ENCODE peak calls at places on chromosomes 3 and 15, in six cellular contexts. One of them, this sample, is unnamed.

GRCh38 chr3:177026505-177027277 is 170.6 kb downstream of the TBL1XR1 start:
- DNase-seq in tibial nerve: no peak
- DNase-seq in upper lobe of left lung: no peak
- DNase-seq in fibroblast of lung: peak; percentile 71
- DNase-seq in HepG2: no peak
- DNase-seq in ovary: no peak
- DNase-seq in this sample: no peak

GRCh38 chr3:106811376-106811775 is 565.9 kb upstream of the CCDC54 start:
- DNase-seq in HepG2: no peak
- DNase-seq in upper lobe of left lung: no peak
- DNase-seq in tibial nerve: no peak
- DNase-seq in fibroblast of lung: peak; percentile 92
- DNase-seq in ovary: no peak
- DNase-seq in this sample: no peak

GRCh38 chr15:37586976-37587375 is 347.5 kb upstream of the TMCO5A start:
- DNase-seq in tibial nerve: no peak
- DNase-seq in fibroblast of lung: peak; percentile 36
- DNase-seq in HepG2: no peak
- DNase-seq in upper lobe of left lung: no peak
- DNase-seq in ovary: no peak
- DNase-seq in this sample: no peak

GRCh38 chr3:46946856-46947544 is 29.5 kb downstream of the CCDC12 start:
- DNase-seq in fibroblast of lung: peak; percentile 67
- DNase-seq in ovary: no peak
- DNase-seq in tibial nerve: no peak
- DNase-seq in HepG2: peak; percentile 45
- DNase-seq in upper lobe of left lung: peak; percentile 76
- DNase-seq in this sample: no peak

GRCh38 chr3:52055537-52056351 is 627 bp downstream of the DUSP7 start:
- DNase-seq in ovary: peak; percentile 44
- DNase-seq in HepG2: peak; percentile 40
- DNase-seq in fibroblast of lung: peak; percentile 57
- DNase-seq in upper lobe of left lung: no peak
- DNase-seq in tibial nerve: no peak
- DNase-seq in this sample: no peak

GRCh38 chr3:178393833-178394232 is 142.4 kb upstream of the KCNMB2 start:
- DNase-seq in HepG2: no peak
- DNase-seq in upper lobe of left lung: no peak
- DNase-seq in ovary: no peak
- DNase-seq in tibial nerve: no peak
- DNase-seq in fibroblast of lung: peak; percentile 80
- DNase-seq in this sample: peak; percentile 35

GRCh38 chr15:39578851-39579486 is 1.9 kb upstream of the THBS1 start:
- DNase-seq in upper lobe of left lung: no peak
- DNase-seq in fibroblast of lung: no peak
- DNase-seq in tibial nerve: no peak
- DNase-seq in ovary: no peak
- DNase-seq in HepG2: no peak
- DNase-seq in this sample: no peak

GRCh38 chr15:98953950-98954349 is 53.6 kb downstream of the PGPEP1L start:
- DNase-seq in ovary: no peak
- DNase-seq in upper lobe of left lung: no peak
- DNase-seq in fibroblast of lung: no peak
- DNase-seq in tibial nerve: no peak
- DNase-seq in HepG2: no peak
- DNase-seq in this sample: no peak

GRCh38 chr15:39140060-39140604 is 440.7 kb upstream of the THBS1 start:
- DNase-seq in HepG2: peak; percentile 67
- DNase-seq in tibial nerve: no peak
- DNase-seq in upper lobe of left lung: no peak
- DNase-seq in ovary: no peak
- DNase-seq in fibroblast of lung: peak; percentile 98
- DNase-seq in this sample: no peak

GRCh38 chr15:79811406-79812405 is 85.1 kb downstream of the MTHFS start:
- DNase-seq in ovary: peak; percentile 79
- DNase-seq in tibial nerve: no peak
- DNase-seq in HepG2: no peak
- DNase-seq in fibroblast of lung: peak; percentile 61
- DNase-seq in upper lobe of left lung: peak; percentile 74
- DNase-seq in this sample: no peak

GRCh38 chr15:29570121-29570930 is 251.9 kb downstream of the TJP1 start:
- DNase-seq in ovary: no peak
- DNase-seq in fibroblast of lung: peak; percentile 21
- DNase-seq in tibial nerve: no peak
- DNase-seq in HepG2: no peak
- DNase-seq in upper lobe of left lung: no peak
- DNase-seq in this sample: no peak

GRCh38 chr15:87762110-87762509 is 494.4 kb downstream of the NTRK3 start:
- DNase-seq in ovary: no peak
- DNase-seq in fibroblast of lung: no peak
- DNase-seq in tibial nerve: no peak
- DNase-seq in upper lobe of left lung: no peak
- DNase-seq in HepG2: no peak
- DNase-seq in this sample: no peak

GRCh38 chr3:186526256-186526606 is 17.9 kb downstream of the CRYGS start:
- DNase-seq in ovary: no peak
- DNase-seq in HepG2: no peak
- DNase-seq in upper lobe of left lung: no peak
- DNase-seq in tibial nerve: no peak
- DNase-seq in fibroblast of lung: no peak
- DNase-seq in this sample: no peak

GRCh38 chr15:81880314-81880713 is 165.5 kb downstream of the MEX3B start:
- DNase-seq in ovary: no peak
- DNase-seq in tibial nerve: no peak
- DNase-seq in fibroblast of lung: no peak
- DNase-seq in upper lobe of left lung: no peak
- DNase-seq in HepG2: no peak
- DNase-seq in this sample: no peak

GRCh38 chr15:57649138-57649537 is 57.4 kb upstream of the POLR2M start:
- DNase-seq in fibroblast of lung: peak; percentile 32
- DNase-seq in tibial nerve: no peak
- DNase-seq in ovary: no peak
- DNase-seq in HepG2: no peak
- DNase-seq in upper lobe of left lung: no peak
- DNase-seq in this sample: no peak

GRCh38 chr3:132038198-132038825 is 3.5 kb upstream of the CPNE4 start:
- DNase-seq in HepG2: peak; percentile 10
- DNase-seq in ovary: no peak
- DNase-seq in upper lobe of left lung: no peak
- DNase-seq in fibroblast of lung: peak; percentile 6
- DNase-seq in tibial nerve: no peak
- DNase-seq in this sample: no peak

GRCh38 chr3:10226293-10226692 is 22.0 kb upstream of the TATDN2 start:
- DNase-seq in ovary: no peak
- DNase-seq in upper lobe of left lung: no peak
- DNase-seq in fibroblast of lung: no peak
- DNase-seq in HepG2: no peak
- DNase-seq in tibial nerve: no peak
- DNase-seq in this sample: no peak

GRCh38 chr3:111998661-111999641 is at the start of gene TAGLN3:
- DNase-seq in fibroblast of lung: peak; percentile 58
- DNase-seq in ovary: no peak
- DNase-seq in HepG2: no peak
- DNase-seq in tibial nerve: no peak
- DNase-seq in upper lobe of left lung: peak; percentile 54
- DNase-seq in this sample: no peak

GRCh38 chr3:13544293-13544831 is 4.6 kb upstream of the FBLN2 start:
- DNase-seq in upper lobe of left lung: no peak
- DNase-seq in tibial nerve: no peak
- DNase-seq in HepG2: no peak
- DNase-seq in fibroblast of lung: peak; percentile 97
- DNase-seq in ovary: no peak
- DNase-seq in this sample: peak; percentile 58

GRCh38 chr3:183285828-183286457 is 32.9 kb downstream of the B3GNT5 start:
- DNase-seq in fibroblast of lung: peak; percentile 98
- DNase-seq in upper lobe of left lung: peak; percentile 95
- DNase-seq in ovary: peak; percentile 83
- DNase-seq in HepG2: peak; percentile 15
- DNase-seq in tibial nerve: peak; percentile 51
- DNase-seq in this sample: peak; percentile 62

GRCh38 chr3:13040381-13041074 is 32.7 kb downstream of the IQSEC1 start:
- DNase-seq in HepG2: no peak
- DNase-seq in tibial nerve: no peak
- DNase-seq in upper lobe of left lung: peak; percentile 60
- DNase-seq in ovary: no peak
- DNase-seq in fibroblast of lung: no peak
- DNase-seq in this sample: no peak

GRCh38 chr15:68650901-68651709 is 72.3 kb downstream of the CORO2B start:
- DNase-seq in fibroblast of lung: no peak
- DNase-seq in ovary: peak; percentile 43
- DNase-seq in upper lobe of left lung: peak; percentile 47
- DNase-seq in HepG2: peak; percentile 18
- DNase-seq in tibial nerve: peak; percentile 31
- DNase-seq in this sample: no peak

GRCh38 chr15:75916978-75917377 is 13.3 kb downstream of the FBXO22 start:
- DNase-seq in fibroblast of lung: no peak
- DNase-seq in tibial nerve: no peak
- DNase-seq in upper lobe of left lung: no peak
- DNase-seq in HepG2: no peak
- DNase-seq in ovary: no peak
- DNase-seq in this sample: no peak

GRCh38 chr3:63193647-63194046 is 84.5 kb upstream of the SYNPR start:
- DNase-seq in ovary: no peak
- DNase-seq in upper lobe of left lung: no peak
- DNase-seq in fibroblast of lung: peak; percentile 27
- DNase-seq in tibial nerve: no peak
- DNase-seq in HepG2: peak; percentile 6
- DNase-seq in this sample: no peak

DNA sequence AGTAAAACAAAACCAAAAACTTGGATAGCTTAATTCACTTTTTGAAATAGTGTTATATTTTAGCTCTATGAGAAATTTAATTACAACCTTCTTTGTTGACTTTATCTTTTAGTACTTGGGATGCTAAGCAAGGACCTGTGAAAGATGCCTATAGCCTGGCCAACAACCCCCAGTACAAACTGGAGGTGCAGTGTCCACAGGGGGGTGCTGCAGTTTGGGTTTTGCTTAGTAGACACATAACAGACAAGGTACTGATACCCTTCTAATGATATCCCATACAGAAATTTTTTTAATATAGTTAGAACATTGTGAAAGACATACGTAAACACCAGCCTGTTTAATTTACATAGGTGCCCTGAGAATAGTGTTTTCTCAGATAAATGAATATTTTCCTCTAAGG is 35.3 kb downstream of the CAPN7 start:
- DNase-seq in fibroblast of lung: peak; percentile 10
- DNase-seq in tibial nerve: no peak
- DNase-seq in HepG2: no peak
- DNase-seq in ovary: peak; percentile 73
- DNase-seq in upper lobe of left lung: no peak
- DNase-seq in this sample: no peak
- TF ChIP-seq CTCF in fibroblast of lung: peak; percentile 17
- TF ChIP-seq CTCF in tibial nerve: peak; percentile 41
- TF ChIP-seq CTCF in HepG2: peak; percentile 32
- TF ChIP-seq CTCF in ovary: no peak
- TF ChIP-seq CTCF in upper lobe of left lung: no peak
- TF ChIP-seq CTCF in this sample: peak; percentile 22

DNA sequence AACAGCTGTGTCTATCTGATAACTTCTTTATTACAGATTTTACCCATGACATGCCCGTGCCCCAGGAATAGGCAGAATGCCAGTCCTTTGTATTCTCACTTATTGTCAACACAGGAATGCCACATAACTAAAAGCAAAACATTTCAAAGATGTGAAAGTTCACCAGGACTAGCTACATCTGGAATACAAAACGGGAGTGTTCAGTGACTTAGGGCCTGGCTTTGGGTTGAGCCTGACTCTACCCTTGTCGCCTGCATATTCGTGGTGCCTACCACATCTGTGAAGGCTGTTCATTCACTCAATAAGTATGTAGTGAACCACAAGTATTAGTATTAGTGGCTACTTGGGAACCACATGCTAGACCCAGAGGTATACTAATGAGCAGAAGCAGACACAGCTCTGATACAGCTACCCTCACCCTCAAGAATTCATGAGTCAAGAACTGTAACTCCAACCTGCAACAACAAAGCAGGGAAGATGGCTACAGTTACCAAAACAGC is 2.8 kb downstream of the TNFSF10 start:
- DNase-seq in HepG2: no peak
- DNase-seq in upper lobe of left lung: no peak
- DNase-seq in tibial nerve: no peak
- DNase-seq in ovary: no peak
- DNase-seq in fibroblast of lung: peak; percentile 99
- DNase-seq in this sample: peak; percentile 39
- H3K4me3 ChIP-seq in HepG2: no peak overlapping the region
- H3K4me3 ChIP-seq in upper lobe of left lung: no peak overlapping the region
- H3K4me3 ChIP-seq in tibial nerve: no peak overlapping the region
- H3K4me3 ChIP-seq in ovary: no peak overlapping the region
- H3K4me3 ChIP-seq in fibroblast of lung: no peak overlapping the region
- H3K4me3 ChIP-seq in this sample: no peak overlapping the region

DNA sequence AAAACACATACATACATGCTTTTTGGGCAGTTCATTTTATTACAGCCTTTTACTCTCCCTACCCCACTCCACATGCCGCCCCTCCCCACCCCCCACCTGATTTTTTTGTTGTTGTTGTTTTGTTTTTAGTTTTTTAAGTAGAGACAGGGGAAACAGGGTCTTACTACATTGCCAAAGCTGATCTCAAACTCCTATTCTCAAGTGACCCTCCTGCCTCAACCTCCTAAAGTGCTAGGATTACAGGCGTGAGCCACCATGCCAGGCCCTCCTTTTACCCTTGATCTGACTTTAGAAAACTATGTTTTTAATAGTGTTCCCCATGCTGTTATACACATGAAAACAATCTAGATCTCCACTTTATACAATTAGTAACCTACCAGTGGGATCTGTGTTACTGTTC is 14.8 kb downstream of the PDE12 start:
- DNase-seq in upper lobe of left lung: no peak
- DNase-seq in ovary: no peak
- DNase-seq in fibroblast of lung: no peak
- DNase-seq in tibial nerve: no peak
- DNase-seq in HepG2: no peak
- DNase-seq in this sample: no peak
- H3K36me3 ChIP-seq in upper lobe of left lung: peaks cover 93% of the 10 kb centered on the region
- H3K36me3 ChIP-seq in ovary: no peaks in the 10 kb centered on the region
- H3K36me3 ChIP-seq in fibroblast of lung: peaks cover 13% of the 10 kb centered on the region
- H3K36me3 ChIP-seq in tibial nerve: peaks cover 17% of the 10 kb centered on the region
- H3K36me3 ChIP-seq in HepG2: peaks cover 52% of the 10 kb centered on the region
- H3K36me3 ChIP-seq in this sample: peaks cover 11% of the 10 kb centered on the region

DNA sequence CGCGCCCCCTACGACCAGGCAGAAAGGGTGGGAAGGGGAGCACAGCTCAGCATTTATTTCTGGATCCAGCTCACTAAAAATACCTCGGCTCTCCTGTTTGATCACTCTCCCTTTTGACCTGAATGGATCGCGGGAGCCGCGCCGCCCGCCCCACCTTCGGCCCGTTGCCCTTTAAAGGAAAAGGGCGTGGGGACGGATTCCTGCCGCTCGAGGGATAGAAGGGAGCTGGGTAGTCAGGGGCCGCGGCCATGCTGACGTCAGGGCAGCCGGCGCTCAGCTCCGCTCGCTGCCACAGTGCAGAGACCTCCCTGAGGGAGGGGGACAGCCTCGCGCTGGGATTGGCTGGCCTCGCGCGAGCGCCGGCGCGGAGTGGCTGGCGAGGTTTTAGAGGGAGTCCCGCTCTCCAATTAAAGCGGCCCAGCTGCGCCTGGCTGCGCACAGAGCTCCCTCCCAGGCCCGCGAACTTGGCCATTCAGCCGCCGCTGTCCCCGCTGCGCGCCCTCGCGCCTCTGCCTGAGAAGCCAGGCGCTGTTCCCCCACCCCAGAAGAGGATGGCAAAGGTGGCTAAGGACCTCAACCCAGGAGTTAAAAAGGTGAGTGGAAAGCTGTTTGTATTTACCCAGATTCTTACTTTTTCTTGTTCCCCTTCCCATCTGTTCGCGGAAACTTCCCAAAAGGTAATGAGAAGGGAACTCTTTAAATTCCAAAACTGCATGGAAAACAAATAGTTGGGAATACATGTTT is at the start of gene LMCD1:
- DNase-seq in HepG2: peak; percentile 93
- DNase-seq in upper lobe of left lung: peak; percentile 96
- DNase-seq in fibroblast of lung: peak; percentile 98
- DNase-seq in tibial nerve: peak; percentile 87
- DNase-seq in ovary: peak; percentile 95
- DNase-seq in this sample: peak; percentile 87
- TF ChIP-seq CTCF in HepG2: peak; percentile 26
- TF ChIP-seq CTCF in upper lobe of left lung: no peak
- TF ChIP-seq CTCF in fibroblast of lung: peak; percentile 32
- TF ChIP-seq CTCF in tibial nerve: peak; percentile 19
- TF ChIP-seq CTCF in ovary: peak; percentile 38
- TF ChIP-seq CTCF in this sample: peak; percentile 51